ENCODE peak calls at places on chromosome X, in ten cellular contexts. S is ELR; X is GM04504; U is iPS-NIHi11; O is CD4-positive, CD25-positive, alpha-beta regulatory T cell; W is activated T-cell treated with anti-CD3 and anti-CD28 coated beads for 1 hour; K is T-helper 1 cell; B is stimulated activated CD4-positive, alpha-beta T cell treated with anti-CD3 and anti-CD28 coated beads, Interleukin-15, amount 100 ng/mL, for 1 hour; Y is NCI-H1048; Q is tibial artery. R is an unnamed sample.

GRCh38 chrX:71100581-71101505 is 5.2 kb downstream of the FOXO4 start:
- DNase-seq in S (no peak), W (no peak), K (no peak), O (no peak), X (no peak), Y (no peak), B (no peak), U (no peak), Q (no peak), R (no peak)

GRCh38 chrX:69121321-69122000 is 43.8 kb downstream of the PJA1 start:
- DNase-seq in S (no peak), B (no peak), Q (no peak), X (no peak), K (no peak), W (no peak), U (no peak), O (no peak), Y (no peak), R (no peak)

GRCh38 chrX:14083783-14084182 is 54.1 kb upstream of the GEMIN8 start:
- DNase-seq in W (no peak), K (no peak), X (no peak), O (no peak), S (no peak), Y (no peak), Q (no peak), U (no peak), B (no peak), R (no peak)

GRCh38 chrX:17527135-17527701 is 152.2 kb downstream of the NHS start:
- DNase-seq in B (no peak), K (no peak), Y (no peak), S (no peak), Q (peak), U (no peak), W (no peak), X (no peak), O (no peak), R (no peak)

GRCh38 chrX:151754641-151755215 is 20.2 kb downstream of the CNGA2 start:
- DNase-seq in S (no peak), W (no peak), O (no peak), Q (no peak), B (no peak), K (no peak), X (no peak), U (no peak), Y (no peak), R (no peak)

GRCh38 chrX:154348114-154348531 is 26.3 kb downstream of the FLNA start:
- DNase-seq in Y (no peak), U (no peak), K (no peak), S (peak), O (no peak), W (no peak), B (no peak), X (no peak), Q (peak), R (no peak)

GRCh38 chrX:39975094-39975865 is 122.5 kb downstream of the BCOR start:
- DNase-seq in S (peak), U (no peak), Y (no peak), X (no peak), Q (no peak), B (no peak), W (no peak), O (no peak), K (no peak), R (no peak)

GRCh38 chrX:120549483-120550452 is 11.0 kb downstream of the CUL4B start:
- DNase-seq in K (no peak), B (no peak), Y (no peak), Q (peak), O (no peak), W (no peak), X (peak), U (no peak), S (peak), R (no peak)

GRCh38 chrX:129262912-129263311 is 260.4 kb downstream of the SMARCA1 start:
- DNase-seq in S (no peak), Q (no peak), X (no peak), O (no peak), U (no peak), B (no peak), W (no peak), K (no peak), Y (no peak), R (no peak)

GRCh38 chrX:67612231-67612630 is 68.4 kb downstream of the AR start:
- DNase-seq in U (no peak), Y (no peak), Q (no peak), X (no peak), S (peak), W (no peak), B (no peak), O (no peak), K (no peak), R (no peak)

GRCh38 chrX:119565110-119565663 is at the start of gene STEEP1:
- DNase-seq in B (peak), S (peak), X (peak), Q (peak), O (peak), U (peak), K (peak), W (peak), Y (peak), R (peak)

GRCh38 chrX:22073928-22074327 is 41.8 kb downstream of the PHEX start:
- DNase-seq in X (no peak), U (no peak), W (no peak), K (no peak), O (no peak), Y (no peak), S (no peak), B (no peak), Q (no peak), R (no peak)

GRCh38 chrX:63434665-63435064 is 83.5 kb upstream of the SPIN4 start:
- DNase-seq in W (no peak), B (no peak), U (peak), S (peak), O (no peak), Y (no peak), K (no peak), Q (no peak), X (no peak), R (no peak)